ENCODE peak calls at places on chromosomes 6 and 20, in five cellular contexts. One of them, this sample, is unnamed.

GRCh38 chr6:150418825-150419594 is 50.2 kb downstream of the IYD start:
- DNase-seq in left lung: peak
- DNase-seq in upper lobe of left lung: peak
- DNase-seq in fibroblast of lung: peak
- DNase-seq in breast epithelium: no peak
- DNase-seq in this sample: peak

GRCh38 chr20:46206025-46206424 is 87.9 kb downstream of the CD40 start:
- DNase-seq in left lung: peak
- DNase-seq in upper lobe of left lung: peak
- DNase-seq in fibroblast of lung: peak
- DNase-seq in breast epithelium: no peak
- DNase-seq in this sample: peak

GRCh38 chr20:35511814-35512420 is 17.5 kb downstream of the C20orf173 start:
- DNase-seq in left lung: no peak
- DNase-seq in upper lobe of left lung: no peak
- DNase-seq in fibroblast of lung: peak
- DNase-seq in breast epithelium: no peak
- DNase-seq in this sample: no peak

GRCh38 chr6:167817729-167818128 is 9.0 kb upstream of the AFDN start:
- DNase-seq in left lung: no peak
- DNase-seq in upper lobe of left lung: peak
- DNase-seq in fibroblast of lung: no peak
- DNase-seq in breast epithelium: no peak
- DNase-seq in this sample: no peak

GRCh38 chr20:50865114-50865513 is 66.1 kb downstream of the ADNP start:
- DNase-seq in left lung: no peak
- DNase-seq in upper lobe of left lung: no peak
- DNase-seq in fibroblast of lung: no peak
- DNase-seq in breast epithelium: no peak
- DNase-seq in this sample: no peak

GRCh38 chr6:145071836-145072235 is 663.5 kb downstream of the EPM2A start:
- DNase-seq in left lung: no peak
- DNase-seq in upper lobe of left lung: no peak
- DNase-seq in fibroblast of lung: peak
- DNase-seq in breast epithelium: no peak
- DNase-seq in this sample: no peak

GRCh38 chr6:149410557-149410956 is 10.5 kb downstream of the SUMO4 start:
- DNase-seq in left lung: no peak
- DNase-seq in upper lobe of left lung: no peak
- DNase-seq in fibroblast of lung: no peak
- DNase-seq in breast epithelium: no peak
- DNase-seq in this sample: no peak

GRCh38 chr6:168960557-168960956 is 293.1 kb downstream of the THBS2 start:
- DNase-seq in left lung: no peak
- DNase-seq in upper lobe of left lung: no peak
- DNase-seq in fibroblast of lung: no peak
- DNase-seq in breast epithelium: no peak
- DNase-seq in this sample: no peak

GRCh38 chr6:157045831-157046454 is 268.8 kb downstream of the ARID1B start:
- DNase-seq in left lung: no peak
- DNase-seq in upper lobe of left lung: no peak
- DNase-seq in fibroblast of lung: peak
- DNase-seq in breast epithelium: no peak
- DNase-seq in this sample: no peak

GRCh38 chr6:169167581-169168301 is 85.9 kb downstream of the THBS2 start:
- DNase-seq in left lung: no peak
- DNase-seq in upper lobe of left lung: no peak
- DNase-seq in fibroblast of lung: peak
- DNase-seq in breast epithelium: no peak
- DNase-seq in this sample: no peak

GRCh38 chr6:52529311-52529710 is 47.5 kb downstream of the TRAM2 start:
- DNase-seq in left lung: no peak
- DNase-seq in upper lobe of left lung: no peak
- DNase-seq in fibroblast of lung: no peak
- DNase-seq in breast epithelium: no peak
- DNase-seq in this sample: no peak

GRCh38 chr6:70524721-70525286 is 41.9 kb upstream of the SDHAF4 start:
- DNase-seq in left lung: no peak
- DNase-seq in upper lobe of left lung: no peak
- DNase-seq in fibroblast of lung: no peak
- DNase-seq in breast epithelium: no peak
- DNase-seq in this sample: no peak
- H3K27ac ChIP-seq in left lung: no peak
- H3K27ac ChIP-seq in upper lobe of left lung: no peak
- H3K27ac ChIP-seq in fibroblast of lung: no peak
- H3K27ac ChIP-seq in breast epithelium: no peak
- H3K27ac ChIP-seq in this sample: no peak

GRCh38 chr6:35745480-35745879 is 8.6 kb downstream of the ARMC12 start:
- DNase-seq in left lung: no peak
- DNase-seq in upper lobe of left lung: peak
- DNase-seq in fibroblast of lung: no peak
- DNase-seq in breast epithelium: peak
- DNase-seq in this sample: no peak
- H3K27ac ChIP-seq in left lung: no peak
- H3K27ac ChIP-seq in upper lobe of left lung: no peak
- H3K27ac ChIP-seq in fibroblast of lung: no peak
- H3K27ac ChIP-seq in breast epithelium: no peak
- H3K27ac ChIP-seq in this sample: no peak

GRCh38 chr20:11838076-11838636 is 79.5 kb upstream of the BTBD3 start:
- DNase-seq in left lung: no peak
- DNase-seq in upper lobe of left lung: no peak
- DNase-seq in fibroblast of lung: no peak
- DNase-seq in breast epithelium: no peak
- DNase-seq in this sample: no peak
- H3K27ac ChIP-seq in left lung: no peak
- H3K27ac ChIP-seq in upper lobe of left lung: no peak
- H3K27ac ChIP-seq in fibroblast of lung: no peak
- H3K27ac ChIP-seq in breast epithelium: no peak
- H3K27ac ChIP-seq in this sample: no peak

GRCh38 chr6:105594821-105595220 is 191.9 kb upstream of the PREP start:
- DNase-seq in left lung: no peak
- DNase-seq in upper lobe of left lung: no peak
- DNase-seq in fibroblast of lung: no peak
- DNase-seq in breast epithelium: no peak
- DNase-seq in this sample: no peak

GRCh38 chr6:105593805-105594231 is 190.9 kb upstream of the PREP start:
- DNase-seq in left lung: no peak
- DNase-seq in upper lobe of left lung: no peak
- DNase-seq in fibroblast of lung: peak
- DNase-seq in breast epithelium: no peak
- DNase-seq in this sample: no peak

GRCh38 chr6:105593056-105593455 is 190.2 kb upstream of the PREP start:
- DNase-seq in left lung: no peak
- DNase-seq in upper lobe of left lung: no peak
- DNase-seq in fibroblast of lung: no peak
- DNase-seq in breast epithelium: no peak
- DNase-seq in this sample: no peak

GRCh38 chr6:105595829-105596228 is 192.9 kb upstream of the PREP start:
- DNase-seq in left lung: no peak
- DNase-seq in upper lobe of left lung: no peak
- DNase-seq in fibroblast of lung: no peak
- DNase-seq in breast epithelium: no peak
- DNase-seq in this sample: no peak

DNA sequence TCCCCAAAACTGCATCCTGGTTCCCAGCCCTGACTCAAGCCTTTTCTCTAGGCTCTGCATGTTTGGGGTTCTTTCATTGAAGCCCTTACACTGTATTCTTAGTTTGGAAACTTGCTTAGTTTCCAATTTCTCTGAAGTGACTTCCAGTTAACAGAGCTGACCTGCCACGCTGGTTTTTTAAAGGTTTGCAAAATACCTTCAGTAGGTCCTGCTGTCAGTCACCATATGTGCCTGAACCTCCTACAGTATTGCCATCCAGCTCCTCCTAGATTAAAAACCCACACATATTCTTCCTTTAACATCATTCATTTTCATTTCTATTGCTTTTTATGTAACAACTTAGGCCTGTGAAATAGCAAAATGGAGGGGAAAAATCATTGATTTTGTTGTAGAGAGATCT is 191.4 kb upstream of the PREP start:
- DNase-seq in left lung: no peak
- DNase-seq in upper lobe of left lung: no peak
- DNase-seq in fibroblast of lung: no peak
- DNase-seq in breast epithelium: no peak
- DNase-seq in this sample: no peak
- H3K27ac ChIP-seq in left lung: peak
- H3K27ac ChIP-seq in upper lobe of left lung: no peak
- H3K27ac ChIP-seq in fibroblast of lung: no peak
- H3K27ac ChIP-seq in breast epithelium: peak
- H3K27ac ChIP-seq in this sample: no peak

GRCh38 chr20:5592165-5592564 is 158.0 kb upstream of the SHLD1 start:
- DNase-seq in left lung: no peak
- DNase-seq in upper lobe of left lung: no peak
- DNase-seq in fibroblast of lung: no peak
- DNase-seq in breast epithelium: no peak
- DNase-seq in this sample: no peak
- H3K27ac ChIP-seq in left lung: no peak
- H3K27ac ChIP-seq in upper lobe of left lung: no peak
- H3K27ac ChIP-seq in fibroblast of lung: no peak
- H3K27ac ChIP-seq in breast epithelium: no peak
- H3K27ac ChIP-seq in this sample: no peak

DNA sequence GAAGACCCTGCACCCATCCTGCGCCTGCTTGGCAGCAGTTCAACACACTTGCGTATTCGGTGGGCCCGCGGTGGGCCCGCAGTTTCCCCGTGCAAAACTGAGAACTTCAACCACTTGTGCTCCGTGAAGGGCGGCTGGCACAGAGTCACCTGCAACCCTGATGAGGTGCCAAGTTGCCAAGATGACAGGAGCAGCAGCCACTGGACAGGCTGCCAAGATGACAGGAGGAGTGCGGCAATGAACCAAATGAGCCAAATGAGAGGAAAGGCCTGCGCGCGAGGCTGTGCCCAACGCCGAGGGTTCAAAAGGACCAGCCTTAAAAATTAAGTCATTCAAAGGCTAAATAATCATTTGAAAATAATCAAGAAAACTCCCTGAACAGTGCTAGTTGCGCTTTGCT is 20.1 kb downstream of the DIDO1 start:
- DNase-seq in left lung: no peak
- DNase-seq in upper lobe of left lung: no peak
- DNase-seq in fibroblast of lung: no peak
- DNase-seq in breast epithelium: no peak
- DNase-seq in this sample: no peak
- H3K27ac ChIP-seq in left lung: no peak
- H3K27ac ChIP-seq in upper lobe of left lung: no peak
- H3K27ac ChIP-seq in fibroblast of lung: no peak
- H3K27ac ChIP-seq in breast epithelium: no peak
- H3K27ac ChIP-seq in this sample: no peak